ENCODE peak calls at places on chromosome 21, in ten cellular contexts. U is sigmoid colon, I is H1, H is tibial nerve, X is transverse colon, Z is ovary, Q is suprapubic skin, L is stomach, A is esophagus muscularis mucosa, V is K562. O is an unnamed sample. For H3K27me3, the result is how much of the 10 kb centered on the place peaks cover.

GRCh38 chr21:34351786-34352241 is 12.0 kb upstream of the KCNE2 start:
- DNase-seq in U (no peak), I (no peak), H (no peak), X (peak), Z (no peak), Q (no peak), L (peak), A (no peak), V (peak), O (no peak)

GRCh38 chr21:45623436-45623835 is 20.1 kb upstream of the PCBP3 start:
- DNase-seq in U (peak), I (no peak), H (no peak), X (no peak), Z (no peak), Q (no peak), L (no peak), A (no peak), V (no peak), O (no peak)

GRCh38 chr21:21971384-21971783 is 973.2 kb downstream of the NCAM2 start:
- DNase-seq in U (no peak), I (no peak), H (no peak), X (no peak), Z (no peak), Q (no peak), L (no peak), A (no peak), V (no peak), O (no peak)

GRCh38 chr21:14753466-14754258 is 207.5 kb upstream of the SAMSN1 start:
- DNase-seq in U (no peak), I (no peak), H (no peak), X (peak), Z (no peak), Q (no peak), L (no peak), A (no peak), V (peak), O (no peak)

GRCh38 chr21:42236014-42236413 is 17.1 kb downstream of the ABCG1 start:
- DNase-seq in U (no peak), I (no peak), H (no peak), X (no peak), Z (peak), Q (no peak), L (peak), A (no peak), V (no peak), O (no peak)

GRCh38 chr21:22224261-22224660 is 1226.1 kb downstream of the NCAM2 start:
- DNase-seq in U (no peak), I (no peak), H (no peak), X (no peak), Z (no peak), Q (no peak), L (no peak), A (no peak), V (no peak), O (no peak)

GRCh38 chr21:45513003-45513706 is 29.1 kb downstream of the SLC19A1 start:
- DNase-seq in U (peak), I (no peak), H (no peak), X (peak), Z (peak), Q (peak), L (peak), A (no peak), V (no peak), O (peak)

GRCh38 chr21:29164330-29164942 is 34.0 kb downstream of the MAP3K7CL start:
- DNase-seq in U (no peak), I (no peak), H (no peak), X (no peak), Z (no peak), Q (no peak), L (no peak), A (no peak), V (no peak), O (no peak)

GRCh38 chr21:17466166-17466565 is 46.7 kb upstream of the CXADR start:
- DNase-seq in U (no peak), I (no peak), H (no peak), X (peak), Z (no peak), Q (no peak), L (peak), A (no peak), V (no peak), O (no peak)

GRCh38 chr21:22961248-22961647 is 1963.0 kb downstream of the NCAM2 start:
- DNase-seq in U (no peak), I (no peak), H (no peak), X (no peak), Z (no peak), Q (no peak), L (no peak), A (no peak), V (no peak), O (no peak)

DNA sequence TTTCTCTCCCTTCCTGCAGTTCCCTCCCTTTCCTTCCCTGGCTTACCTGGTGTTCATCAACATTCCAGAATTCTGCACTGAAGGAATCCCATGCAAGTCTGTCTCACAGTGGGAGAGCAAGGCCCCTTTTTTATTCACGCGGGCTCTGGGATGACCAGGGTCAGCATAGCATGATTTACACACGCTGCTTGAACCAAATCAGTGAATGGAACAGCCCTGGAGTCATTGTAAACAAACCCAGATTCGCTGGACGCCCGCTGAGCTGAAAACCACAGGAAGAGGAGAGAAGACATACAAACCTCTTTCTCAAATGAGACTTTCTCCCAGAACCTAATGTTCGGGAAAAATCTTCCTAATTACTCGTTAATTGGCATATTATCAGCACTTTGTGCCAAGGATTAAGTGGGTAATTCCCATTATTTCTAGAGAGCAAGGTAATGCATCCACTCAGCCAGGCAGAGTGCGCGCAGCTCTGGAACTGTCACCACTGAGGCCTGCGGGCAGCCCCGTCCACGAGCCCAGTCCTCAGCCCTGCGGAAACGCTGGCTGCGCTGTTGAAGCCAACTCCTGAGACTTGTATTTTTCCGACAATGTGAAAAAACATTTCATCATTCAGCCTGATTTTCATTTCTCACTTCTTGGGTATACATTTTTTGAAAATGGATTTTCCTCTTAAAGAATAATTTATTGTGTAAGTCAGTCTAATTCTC is 140.0 kb downstream of the ETS2 start:
- DNase-seq in U (no peak), I (peak), H (no peak), X (no peak), Z (no peak), Q (no peak), L (no peak), A (no peak), V (no peak), O (peak)
- TF ChIP-seq EP300 in U (no peak), I (peak), H (no peak), X (no peak), Z (no peak), Q (no peak), L (no peak), A (no peak), V (no peak), O (no peak)

GRCh38 chr21:43278766-43279577 is 110.2 kb downstream of the CRYAA start:
- DNase-seq in U (no peak), I (no peak), H (no peak), X (no peak), Z (peak), Q (no peak), L (no peak), A (no peak), V (no peak), O (peak)

GRCh38 chr21:43278359-43278758 is 109.6 kb downstream of the CRYAA start:
- DNase-seq in U (no peak), I (no peak), H (no peak), X (no peak), Z (peak), Q (no peak), L (no peak), A (no peak), V (no peak), O (peak)

GRCh38 chr21:43276811-43277210 is 108.0 kb downstream of the CRYAA start:
- DNase-seq in U (no peak), I (no peak), H (no peak), X (no peak), Z (peak), Q (no peak), L (no peak), A (no peak), V (no peak), O (no peak)

GRCh38 chr21:43279578-43279894 is 110.7 kb downstream of the CRYAA start:
- DNase-seq in U (no peak), I (no peak), H (no peak), X (no peak), Z (peak), Q (no peak), L (no peak), A (no peak), V (no peak), O (peak)

DNA sequence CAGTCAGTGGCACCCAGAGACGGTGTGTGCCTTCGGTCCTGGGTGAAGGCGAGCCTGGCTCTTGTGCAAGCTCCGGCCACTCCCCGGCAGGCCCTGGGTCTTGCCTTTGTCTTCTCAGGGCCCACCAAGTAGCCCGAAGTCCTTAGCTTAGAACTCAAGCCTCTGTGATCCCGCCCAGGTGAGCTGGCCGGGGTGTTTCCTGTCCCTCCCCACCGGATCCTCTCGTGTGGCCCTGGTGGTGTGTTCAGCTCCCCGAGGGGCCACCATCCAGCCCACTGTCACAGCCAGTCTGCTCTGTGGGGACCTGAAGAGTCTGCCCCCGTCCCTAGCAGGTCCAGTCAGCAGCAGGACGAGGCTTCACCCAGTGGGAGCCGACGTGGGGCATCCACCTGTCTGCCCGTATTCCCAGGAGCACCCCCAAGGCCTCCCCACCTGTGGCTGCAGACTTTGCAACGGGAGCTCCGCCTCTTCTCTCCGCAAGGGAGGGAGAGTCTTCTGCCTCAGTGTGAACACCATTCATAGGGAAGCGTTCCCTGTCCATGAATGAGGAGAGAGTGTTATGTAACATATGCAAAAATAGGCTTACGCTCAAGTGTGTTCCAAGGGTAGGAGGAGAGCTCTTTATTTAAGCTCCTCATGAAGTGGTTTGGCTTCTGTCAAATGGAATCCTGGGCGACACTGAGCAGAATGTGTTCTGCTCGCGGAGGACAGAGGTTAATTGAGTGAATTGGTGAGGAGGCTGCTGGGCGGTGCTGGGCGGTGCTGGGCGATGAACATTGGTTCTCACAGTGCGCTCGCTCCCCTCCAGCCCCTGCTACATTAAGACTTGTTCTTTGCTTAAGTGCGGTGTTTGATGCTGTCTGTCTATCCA is 108.9 kb downstream of the CRYAA start:
- DNase-seq in U (no peak), I (no peak), H (no peak), X (no peak), Z (peak), Q (no peak), L (no peak), A (no peak), V (no peak), O (peak)
- H3K27me3 ChIP-seq in U (half or more), I (under half), H (under half), X (under half), Z (under half), Q (under half), L (half or more), A (half or more), V (half or more), O (under half)

GRCh38 chr21:25568230-25568629 is 39.1 kb downstream of the MRPL39 start:
- DNase-seq in U (peak), I (no peak), H (no peak), X (peak), Z (peak), Q (no peak), L (no peak), A (no peak), V (no peak), O (peak)

GRCh38 chr21:25566645-25567044 is 40.6 kb downstream of the MRPL39 start:
- DNase-seq in U (no peak), I (no peak), H (no peak), X (no peak), Z (no peak), Q (no peak), L (no peak), A (no peak), V (no peak), O (no peak)

GRCh38 chr21:25567472-25567871 is 39.8 kb downstream of the MRPL39 start:
- DNase-seq in U (no peak), I (no peak), H (no peak), X (no peak), Z (no peak), Q (no peak), L (no peak), A (no peak), V (no peak), O (no peak)

GRCh38 chr21:25569711-25570110 is 37.6 kb downstream of the MRPL39 start:
- DNase-seq in U (no peak), I (no peak), H (no peak), X (no peak), Z (no peak), Q (no peak), L (no peak), A (no peak), V (no peak), O (no peak)

GRCh38 chr21:25569084-25569483 is 38.2 kb downstream of the MRPL39 start:
- DNase-seq in U (no peak), I (no peak), H (no peak), X (no peak), Z (no peak), Q (no peak), L (no peak), A (no peak), V (no peak), O (no peak)
- TF ChIP-seq POLR2A in U (no peak), I (no peak), H (no peak), X (no peak), Z (no peak), Q (no peak), L (no peak), A (no peak), V (no peak), O (no peak)

GRCh38 chr21:33267250-33267649 is 1.1 kb downstream of the IL10RB start:
- DNase-seq in U (no peak), I (no peak), H (no peak), X (no peak), Z (no peak), Q (no peak), L (no peak), A (no peak), V (no peak), O (no peak)
- TF ChIP-seq EP300 in U (no peak), I (no peak), H (no peak), X (no peak), Z (no peak), Q (no peak), L (no peak), A (no peak), V (no peak), O (no peak)

GRCh38 chr21:36700961-36701911 is 2.3 kb downstream of the SIM2 start:
- DNase-seq in U (no peak), I (peak), H (no peak), X (no peak), Z (no peak), Q (no peak), L (no peak), A (no peak), V (no peak), O (no peak)

GRCh38 chr21:36703123-36703522 is 4.2 kb downstream of the SIM2 start:
- DNase-seq in U (no peak), I (no peak), H (no peak), X (no peak), Z (no peak), Q (no peak), L (no peak), A (no peak), V (no peak), O (no peak)

GRCh38 chr21:36701912-36702621 is 3.2 kb downstream of the SIM2 start:
- DNase-seq in U (no peak), I (peak), H (no peak), X (no peak), Z (no peak), Q (no peak), L (no peak), A (no peak), V (no peak), O (no peak)

GRCh38 chr21:36703626-36704280 is 4.8 kb downstream of the SIM2 start:
- DNase-seq in U (no peak), I (peak), H (no peak), X (no peak), Z (no peak), Q (no peak), L (no peak), A (no peak), V (no peak), O (no peak)

GRCh38 chr21:36702622-36702968 is 3.7 kb downstream of the SIM2 start:
- DNase-seq in U (no peak), I (no peak), H (no peak), X (no peak), Z (no peak), Q (no peak), L (no peak), A (no peak), V (no peak), O (no peak)
- H3K27me3 ChIP-seq in U (half or more), I (half or more), H (under half), X (half or more), Z (under half), Q (half or more), L (half or more), A (half or more), V (half or more), O (half or more)

GRCh38 chr21:40155563-40155962 is 288.3 kb downstream of the PCP4 start:
- DNase-seq in U (no peak), I (no peak), H (no peak), X (no peak), Z (no peak), Q (no peak), L (no peak), A (no peak), V (no peak), O (no peak)

GRCh38 chr21:40158356-40158755 is 291.1 kb downstream of the PCP4 start:
- DNase-seq in U (no peak), I (no peak), H (no peak), X (no peak), Z (no peak), Q (no peak), L (no peak), A (no peak), V (no peak), O (no peak)

GRCh38 chr21:40165671-40166070 is 298.4 kb downstream of the PCP4 start:
- DNase-seq in U (no peak), I (no peak), H (no peak), X (no peak), Z (no peak), Q (no peak), L (no peak), A (no peak), V (no peak), O (no peak)

GRCh38 chr21:40165212-40165611 is 298.0 kb downstream of the PCP4 start:
- DNase-seq in U (no peak), I (no peak), H (no peak), X (no peak), Z (no peak), Q (no peak), L (no peak), A (no peak), V (no peak), O (no peak)

GRCh38 chr21:40160911-40161310 is 293.7 kb downstream of the PCP4 start:
- DNase-seq in U (no peak), I (no peak), H (no peak), X (no peak), Z (no peak), Q (no peak), L (no peak), A (no peak), V (no peak), O (no peak)
- TF ChIP-seq POLR2A in U (no peak), I (no peak), H (no peak), X (no peak), Z (no peak), Q (no peak), L (no peak), A (no peak), V (no peak), O (no peak)

DNA sequence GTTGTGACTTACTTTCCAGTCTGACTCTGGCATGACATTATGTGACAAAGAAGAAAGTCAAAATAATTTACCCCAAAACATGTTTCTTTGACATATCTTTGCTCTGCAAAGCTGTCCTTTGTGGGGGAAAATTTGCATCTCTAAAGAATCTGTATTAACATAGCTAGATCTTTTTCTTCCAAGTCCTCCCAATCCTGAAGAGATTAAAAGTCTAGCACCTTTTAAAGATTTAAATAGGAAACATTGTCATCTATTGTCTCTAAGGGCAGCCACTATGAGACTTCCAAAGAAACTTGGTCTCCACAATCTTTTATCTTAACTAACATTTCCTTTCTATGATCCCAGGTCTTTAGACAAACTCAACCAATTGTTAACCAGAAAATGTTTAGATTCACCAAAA is 16.0 kb downstream of the LRRC3 start:
- DNase-seq in U (no peak), I (no peak), H (no peak), X (no peak), Z (no peak), Q (no peak), L (no peak), A (no peak), V (no peak), O (no peak)
- TF ChIP-seq EP300 in U (no peak), I (no peak), H (no peak), X (no peak), Z (no peak), Q (no peak), L (no peak), A (no peak), V (no peak), O (no peak)

DNA sequence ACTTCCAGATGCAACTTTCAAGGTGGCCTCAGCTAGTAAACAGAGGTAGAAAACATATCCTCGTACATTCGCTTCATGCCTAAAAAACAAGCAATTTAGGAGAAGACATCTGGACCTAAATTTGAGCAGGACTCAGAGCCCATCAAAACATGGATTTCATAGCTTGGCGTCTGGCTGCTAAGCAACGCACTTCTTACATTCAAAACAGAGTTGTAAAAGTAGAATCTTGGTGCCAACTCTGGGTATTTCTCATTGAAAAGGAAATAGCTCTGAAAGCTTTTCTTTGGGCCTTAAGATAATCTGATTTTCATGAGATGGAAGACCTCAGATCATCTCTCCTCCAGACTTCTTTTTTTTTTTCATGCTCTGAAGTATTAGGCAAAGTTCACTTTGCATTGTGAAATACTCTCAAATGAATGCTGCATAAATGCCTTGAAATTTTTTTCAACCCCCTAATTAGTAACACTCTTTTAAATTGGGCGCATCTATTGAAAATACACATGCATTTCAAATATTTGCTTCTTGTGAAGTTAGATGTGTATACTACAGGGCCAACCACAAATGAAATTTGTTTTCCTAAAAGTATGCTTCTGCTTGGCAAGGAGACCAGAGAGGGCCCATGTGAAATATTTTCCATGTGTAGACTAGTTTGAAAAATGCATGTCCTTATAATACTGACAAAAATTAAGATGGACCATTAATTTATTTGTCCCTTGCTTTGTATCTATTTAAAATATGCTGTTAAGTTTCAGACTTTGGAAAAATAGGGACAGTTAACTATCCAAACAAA is 4.2 kb downstream of the ADAMTS5 start:
- DNase-seq in U (no peak), I (no peak), H (no peak), X (no peak), Z (no peak), Q (no peak), L (no peak), A (no peak), V (no peak), O (no peak)
- H3K27me3 ChIP-seq in U (under half), I (under half), H (under half), X (under half), Z (under half), Q (under half), L (under half), A (under half), V (under half), O (under half)